ENCODE peak calls at places on chromosomes 1 and 21, in nine cellular contexts. O is Peyer's patch, B is pancreas, H is MM.1S, Z is hepatocyte, P is lung, W is neural progenitor cell, E is suprapubic skin, T is ovary. A is an unnamed sample.

GRCh38 chr1:150763018-150763417 is 2.6 kb downstream of the CTSS start:
- DNase-seq in O (no peak), B (no peak), H (no peak), Z (no peak), P (no peak), W (no peak), E (no peak), T (no peak), A (no peak)

GRCh38 chr1:39266269-39266668 is 61.8 kb downstream of the MACF1 start:
- DNase-seq in O (no peak), B (no peak), H (peak; percentile 37), Z (peak; percentile 15), P (no peak), W (peak; percentile 50), E (no peak), T (no peak), A (no peak)

GRCh38 chr1:111332190-111332589 is 41.5 kb downstream of the CHIA start:
- DNase-seq in O (no peak), B (no peak), H (no peak), Z (no peak), P (no peak), W (no peak), E (no peak), T (no peak), A (no peak)

GRCh38 chr21:19810779-19811178 is 1187.4 kb upstream of the NCAM2 start:
- DNase-seq in O (no peak), B (no peak), H (no peak), Z (no peak), P (no peak), W (no peak), E (no peak), T (no peak), A (no peak)

GRCh38 chr1:109185357-109185756 is 28.4 kb upstream of the SARS1 start:
- DNase-seq in O (no peak), B (no peak), H (no peak), Z (no peak), P (peak; percentile 74), W (no peak), E (no peak), T (no peak), A (no peak)

GRCh38 chr1:185821612-185822385 is 87.6 kb downstream of the HMCN1 start:
- DNase-seq in O (no peak), B (no peak), H (no peak), Z (no peak), P (no peak), W (no peak), E (no peak), T (no peak), A (no peak)

GRCh38 chr1:210323957-210324356 is 4.7 kb upstream of the HHAT start:
- DNase-seq in O (no peak), B (no peak), H (no peak), Z (no peak), P (no peak), W (no peak), E (no peak), T (no peak), A (no peak)

GRCh38 chr1:47558601-47559593 is 121.1 kb downstream of the FOXD2 start:
- DNase-seq in O (no peak), B (peak; percentile 78), H (no peak), Z (peak; percentile 68), P (peak; percentile 55), W (no peak), E (no peak), T (no peak), A (no peak)

GRCh38 chr1:19463204-19463803 is 22.0 kb downstream of the CAPZB start:
- DNase-seq in O (peak; percentile 86), B (no peak), H (peak; percentile 34), Z (no peak), P (no peak), W (no peak), E (no peak), T (no peak), A (no peak)

GRCh38 chr1:119286587-119287181 is 81.9 kb upstream of the HAO2 start:
- DNase-seq in O (no peak), B (no peak), H (peak; percentile 48), Z (peak; percentile 75), P (no peak), W (peak; percentile 75), E (no peak), T (no peak), A (no peak)

GRCh38 chr21:32463367-32463766 is 50.9 kb downstream of the EVA1C start:
- DNase-seq in O (no peak), B (no peak), H (no peak), Z (no peak), P (no peak), W (no peak), E (no peak), T (no peak), A (no peak)

GRCh38 chr1:88685239-88685604 is 1.1 kb downstream of the PKN2 start:
- DNase-seq in O (no peak), B (no peak), H (peak; percentile 24), Z (peak; percentile 8), P (no peak), W (no peak), E (no peak), T (no peak), A (no peak)

GRCh38 chr1:24414884-24415333 is 693 bp upstream of the NIPAL3 start:
- DNase-seq in O (no peak), B (no peak), H (no peak), Z (no peak), P (no peak), W (no peak), E (no peak), T (no peak), A (no peak)

GRCh38 chr1:29269356-29269755 is 33.0 kb downstream of the PTPRU start:
- DNase-seq in O (no peak), B (no peak), H (no peak), Z (no peak), P (no peak), W (no peak), E (peak; percentile 18), T (no peak), A (no peak)

GRCh38 chr1:78340006-78340405 is 150.8 kb upstream of the PTGFR start:
- DNase-seq in O (no peak), B (no peak), H (no peak), Z (no peak), P (no peak), W (no peak), E (no peak), T (no peak), A (no peak)

GRCh38 chr21:42746593-42747266 is 93.3 kb downstream of the PDE9A start:
- DNase-seq in O (peak; percentile 60), B (peak; percentile 41), H (no peak), Z (no peak), P (peak; percentile 58), W (no peak), E (no peak), T (no peak), A (no peak)

GRCh38 chr1:32247983-32248889 is 1.2 kb downstream of the FAM167B start:
- DNase-seq in O (peak; percentile 96), B (peak; percentile 83), H (peak; percentile 86), Z (peak; percentile 87), P (peak; percentile 84), W (peak; percentile 91), E (peak; percentile 92), T (peak; percentile 82), A (peak; percentile 89)

GRCh38 chr1:56355918-56356317 is 223.4 kb downstream of the PLPP3 start:
- DNase-seq in O (no peak), B (no peak), H (no peak), Z (no peak), P (no peak), W (no peak), E (no peak), T (no peak), A (no peak)

GRCh38 chr1:215911406-215911968 is 344.4 kb downstream of the KCTD3 start:
- DNase-seq in O (no peak), B (no peak), H (no peak), Z (no peak), P (no peak), W (no peak), E (no peak), T (no peak), A (no peak)

GRCh38 chr1:2527553-2527860 is 1.1 kb upstream of the PANK4 start:
- DNase-seq in O (no peak), B (no peak), H (no peak), Z (no peak), P (no peak), W (no peak), E (no peak), T (no peak), A (no peak)
- H3K27ac ChIP-seq in O (no peak overlapping the region), B (no peak overlapping the region), H (no peak overlapping the region), Z (no peak overlapping the region), P (no peak overlapping the region), W (no peak overlapping the region), E (peak overlapping the region; percentile 78), T (no peak overlapping the region), A (peak overlapping the region; percentile 76)

GRCh38 chr1:91830242-91831131 is 55.5 kb downstream of the TGFBR3 start:
- DNase-seq in O (no peak), B (peak; percentile 81), H (no peak), Z (peak; percentile 27), P (peak; percentile 56), W (no peak), E (no peak), T (peak; percentile 68), A (peak; percentile 32)
- TF ChIP-seq CTCF in O (peak; percentile 30), B (peak; percentile 7), H (no peak), Z (peak; percentile 25), P (no peak), W (no peak), E (no peak), T (no peak), A (peak; percentile 29)

DNA sequence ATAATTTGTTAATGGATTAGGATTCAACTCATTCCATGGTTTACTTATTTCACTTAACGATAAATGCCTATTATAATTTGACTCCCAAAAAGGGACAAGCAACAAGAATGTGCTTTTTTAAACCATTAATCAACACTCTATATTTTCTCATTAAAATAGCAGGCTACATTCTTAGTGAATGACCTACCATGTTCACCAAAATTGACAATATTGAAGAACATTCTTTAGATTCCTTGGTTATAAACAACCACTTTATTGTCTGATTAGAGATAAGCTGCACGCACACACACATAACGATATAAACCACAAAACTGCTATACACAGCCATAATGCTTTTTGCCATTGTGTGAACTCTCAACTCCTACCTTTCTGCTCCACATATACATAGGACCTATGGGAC is 75.4 kb upstream of the LRRC7 start:
- DNase-seq in O (no peak), B (no peak), H (no peak), Z (no peak), P (no peak), W (no peak), E (no peak), T (no peak), A (no peak)
- H3K9me3 ChIP-seq in O (no peaks in the 10 kb centered on the region), B (no peaks in the 10 kb centered on the region), H (no peaks in the 10 kb centered on the region), Z (no peaks in the 10 kb centered on the region), P (no peaks in the 10 kb centered on the region), W (no peaks in the 10 kb centered on the region), E (no peaks in the 10 kb centered on the region), T (no peaks in the 10 kb centered on the region), A (no peaks in the 10 kb centered on the region)

DNA sequence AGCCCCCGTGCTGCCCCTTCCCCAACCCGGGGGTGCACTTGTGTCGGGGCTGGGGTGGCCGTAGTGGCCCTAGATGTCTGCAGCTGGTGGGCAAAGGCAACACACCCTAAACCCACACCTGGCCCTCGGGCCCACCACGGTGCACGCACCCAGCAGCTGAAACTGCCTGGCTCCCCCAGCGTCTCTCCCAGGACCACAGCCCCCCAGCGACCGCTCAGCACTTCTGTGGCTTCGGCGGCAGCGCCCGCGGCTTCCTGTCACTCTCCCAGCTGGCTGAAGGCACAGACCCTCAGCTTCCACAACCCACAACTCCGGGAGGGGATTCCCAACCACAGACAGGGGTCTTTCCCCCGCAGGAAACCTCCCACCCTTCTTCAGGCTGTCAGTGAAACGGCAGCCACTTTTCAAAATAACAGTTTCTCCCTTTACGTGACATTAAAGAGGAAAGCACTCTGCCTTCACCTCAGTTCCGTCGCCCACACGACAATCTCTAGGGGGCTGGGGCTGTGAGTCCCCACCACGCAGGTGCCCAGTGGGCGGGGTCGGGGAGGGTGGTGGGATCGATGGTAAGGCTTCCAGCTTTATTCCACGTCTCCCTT is 40.7 kb upstream of the COL6A2 start:
- DNase-seq in O (no peak), B (no peak), H (no peak), Z (no peak), P (no peak), W (no peak), E (no peak), T (peak; percentile 32), A (peak; percentile 44)
- H3K27ac ChIP-seq in O (peak overlapping the region; percentile 69), B (no peak overlapping the region), H (no peak overlapping the region), Z (peak overlapping the region; percentile 82), P (peak overlapping the region; percentile 84), W (no peak overlapping the region), E (peak overlapping the region; percentile 85), T (peak overlapping the region; percentile 98), A (peak overlapping the region; percentile 64)